ENCODE peak calls at places on chromosomes 3 and 15, in eight cellular contexts. M is OCI-LY7, Y is mammary epithelial cell, I is RWPE1, V is dorsolateral prefrontal cortex, U is cardiac muscle cell, H is suprapubic skin, L is heart left ventricle. C is an unnamed sample.
A peak's percentile ranks its signal among the peaks of the same experiment; 100 is the strongest.

GRCh38 chr3:163490119-163490518 is 1588.2 kb downstream of the SI start:
- DNase-seq in M (peak; percentile 21), Y (peak; percentile 19), I (peak; percentile 13), V (no peak), U (peak; percentile 45), H (no peak), L (no peak), C (no peak)

GRCh38 chr3:46715507-46716175 is 2.0 kb downstream of the PRSS50 start:
- DNase-seq in M (no peak), Y (no peak), I (no peak), V (peak; percentile 29), U (no peak), H (no peak), L (no peak), C (peak; percentile 17)

GRCh38 chr15:41561104-41561776 is 2.2 kb downstream of the TYRO3 start:
- DNase-seq in M (no peak), Y (no peak), I (no peak), V (peak; percentile 64), U (no peak), H (no peak), L (no peak), C (no peak)

GRCh38 chr3:133836497-133837158 is 31.0 kb downstream of the SRPRB start:
- DNase-seq in M (no peak), Y (no peak), I (no peak), V (no peak), U (no peak), H (no peak), L (no peak), C (no peak)

GRCh38 chr3:47425383-47425778 is 44.6 kb downstream of the PTPN23 start:
- DNase-seq in M (no peak), Y (no peak), I (no peak), V (no peak), U (no peak), H (no peak), L (no peak), C (no peak)

GRCh38 chr15:41024141-41024540 is 70.9 kb downstream of the CHAC1 start:
- DNase-seq in M (no peak), Y (no peak), I (no peak), V (no peak), U (no peak), H (no peak), L (no peak), C (no peak)

GRCh38 chr3:187031934-187032333 is 101.6 kb downstream of the ST6GAL1 start:
- DNase-seq in M (no peak), Y (no peak), I (no peak), V (no peak), U (no peak), H (no peak), L (no peak), C (no peak)

GRCh38 chr3:59482001-59482400 is 432.2 kb upstream of the CFAP20DC start:
- DNase-seq in M (no peak), Y (peak; percentile 79), I (peak; percentile 13), V (no peak), U (no peak), H (no peak), L (no peak), C (no peak)

GRCh38 chr15:57038040-57038439 is 119.6 kb downstream of the TCF12 start:
- DNase-seq in M (no peak), Y (no peak), I (no peak), V (no peak), U (no peak), H (no peak), L (no peak), C (no peak)

GRCh38 chr3:127566801-127567200 is 23.7 kb downstream of the TPRA1 start:
- DNase-seq in M (no peak), Y (no peak), I (no peak), V (no peak), U (no peak), H (no peak), L (peak; percentile 28), C (no peak)

GRCh38 chr3:172040976-172041963 is 1.9 kb downstream of the FNDC3B start:
- DNase-seq in M (no peak), Y (peak; percentile 71), I (peak; percentile 59), V (no peak), U (no peak), H (no peak), L (no peak), C (no peak)

GRCh38 chr3:156675744-156676466 is 1.5 kb downstream of the TIPARP start:
- DNase-seq in M (no peak), Y (peak; percentile 94), I (peak; percentile 77), V (no peak), U (peak; percentile 44), H (peak; percentile 73), L (no peak), C (peak; percentile 36)

GRCh38 chr15:78651930-78652655 is 11.1 kb upstream of the CHRNB4 start:
- DNase-seq in M (no peak), Y (no peak), I (no peak), V (no peak), U (no peak), H (no peak), L (no peak), C (no peak)

DNA sequence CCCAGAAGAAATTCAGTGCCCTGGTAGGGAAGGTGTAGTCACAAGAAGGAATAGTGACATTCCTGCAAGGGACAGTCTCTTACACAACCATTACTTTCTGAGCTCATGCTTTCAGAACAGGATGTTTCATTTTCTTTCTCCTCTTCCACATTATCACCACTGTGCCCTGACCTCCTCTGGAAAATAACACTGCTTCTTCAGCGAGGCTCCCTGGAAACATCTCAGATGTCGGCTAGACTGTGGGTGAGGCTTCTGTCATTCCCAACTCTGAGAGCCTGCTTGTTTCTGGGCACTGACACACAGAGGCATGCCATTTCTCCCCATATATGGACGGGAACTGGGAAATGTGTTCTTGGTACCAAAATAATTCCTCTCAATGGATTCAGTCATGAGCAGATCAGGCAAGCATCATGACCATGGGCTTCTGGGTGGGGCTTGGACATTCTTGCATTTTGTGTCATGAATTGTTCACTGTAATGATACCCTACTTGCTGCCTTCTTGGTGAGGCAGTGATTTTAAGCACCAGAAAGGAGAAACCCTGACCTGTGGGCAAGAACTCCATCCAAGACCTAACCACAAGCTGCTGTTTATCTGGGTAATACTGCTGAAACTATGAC is 14.3 kb upstream of the TNFAIP8L3 start:
- DNase-seq in M (no peak), Y (peak; percentile 83), I (no peak), V (no peak), U (peak; percentile 41), H (no peak), L (no peak), C (no peak)
- TF ChIP-seq CTCF in M (no peak), Y (no peak), I (no peak), V (no peak), U (no peak), H (no peak), L (no peak), C (no peak)

GRCh38 chr3:4660936-4661335 is 167.8 kb downstream of the ITPR1 start:
- DNase-seq in M (no peak), Y (no peak), I (no peak), V (no peak), U (no peak), H (no peak), L (no peak), C (no peak)

GRCh38 chr3:4655145-4656045 is 162.2 kb downstream of the ITPR1 start:
- DNase-seq in M (no peak), Y (no peak), I (no peak), V (no peak), U (no peak), H (no peak), L (no peak), C (no peak)

GRCh38 chr3:4656646-4657318 is 163.6 kb downstream of the ITPR1 start:
- DNase-seq in M (no peak), Y (no peak), I (no peak), V (no peak), U (no peak), H (no peak), L (no peak), C (no peak)

DNA sequence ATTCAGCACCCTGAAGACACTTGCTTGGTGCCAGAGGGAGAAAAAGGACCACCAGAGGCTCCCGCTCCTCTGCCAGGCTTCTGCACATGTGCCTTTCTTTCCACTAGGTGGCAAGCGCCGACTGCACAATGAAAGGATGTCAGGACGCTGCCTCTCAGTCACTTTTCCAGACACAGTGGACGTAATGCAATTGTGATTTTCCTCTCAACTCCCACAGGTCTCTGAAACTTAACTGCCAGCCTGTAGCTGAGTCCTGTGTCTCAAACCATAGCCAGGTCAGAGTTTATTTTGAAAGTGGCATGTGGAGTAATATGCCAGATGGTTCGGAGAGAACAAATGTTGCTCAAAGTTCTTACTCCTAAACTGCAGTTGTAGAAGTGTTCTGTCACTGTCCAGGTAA is 162.9 kb downstream of the ITPR1 start:
- DNase-seq in M (peak; percentile 2), Y (peak; percentile 40), I (peak; percentile 41), V (peak; percentile 62), U (peak; percentile 79), H (no peak), L (peak; percentile 70), C (no peak)
- TF ChIP-seq CTCF in M (peak; percentile 60), Y (peak; percentile 95), I (peak; percentile 83), V (peak; percentile 84), U (peak; percentile 94), H (peak; percentile 65), L (peak; percentile 81), C (peak; percentile 15)

GRCh38 chr3:136950583-136950982 is 7.2 kb upstream of the IL20RB start:
- DNase-seq in M (no peak), Y (no peak), I (no peak), V (no peak), U (no peak), H (no peak), L (no peak), C (no peak)

GRCh38 chr3:136947477-136947876 is 10.3 kb upstream of the IL20RB start:
- DNase-seq in M (no peak), Y (no peak), I (no peak), V (no peak), U (no peak), H (no peak), L (no peak), C (no peak)

GRCh38 chr3:136949146-136949545 is 8.6 kb upstream of the IL20RB start:
- DNase-seq in M (peak; percentile 16), Y (no peak), I (no peak), V (no peak), U (no peak), H (no peak), L (no peak), C (no peak)

GRCh38 chr3:136952292-136952691 is 5.5 kb upstream of the IL20RB start:
- DNase-seq in M (no peak), Y (peak; percentile 72), I (peak; percentile 67), V (no peak), U (no peak), H (no peak), L (no peak), C (no peak)

DNA sequence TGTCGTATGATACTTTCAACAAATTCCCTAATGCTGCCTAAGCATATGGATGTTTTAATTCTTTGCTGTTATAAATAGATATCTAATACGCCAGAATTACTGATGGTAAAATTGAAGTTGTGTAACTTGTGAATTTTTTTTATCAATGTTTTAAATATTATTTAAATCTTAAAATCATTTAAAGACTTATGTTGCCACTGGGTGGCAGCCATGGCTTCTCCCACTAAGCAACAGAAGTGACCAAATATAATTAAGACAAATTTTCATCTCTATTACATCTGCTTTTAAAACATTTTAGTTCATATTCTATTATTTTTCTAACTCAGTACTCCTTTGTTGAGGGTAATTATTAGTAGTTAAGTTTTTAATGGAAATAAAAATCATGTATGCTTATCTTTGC is 8.1 kb upstream of the IL20RB start:
- DNase-seq in M (peak; percentile 19), Y (no peak), I (no peak), V (no peak), U (no peak), H (no peak), L (no peak), C (no peak)
- TF ChIP-seq CTCF in M (peak; percentile 71), Y (peak; percentile 47), I (peak; percentile 59), V (peak; percentile 10), U (no peak), H (no peak), L (no peak), C (no peak)

GRCh38 chr3:146222204-146223046 is 28.5 kb downstream of the PLSCR4 start:
- DNase-seq in M (no peak), Y (no peak), I (peak; percentile 3), V (no peak), U (no peak), H (no peak), L (no peak), C (no peak)
- TF ChIP-seq CTCF in M (no peak), Y (no peak), I (no peak), V (no peak), U (peak; percentile 7), H (no peak), L (no peak), C (no peak)